ENCODE peak calls at places on chromosome 16, in seven cellular contexts. N, F, P, J, O, Y and E are unnamed samples.

GRCh38 chr16:50313596-50314483 is 47.5 kb downstream of the ADCY7 start:
- DNase-seq in F (no peak), N (no peak), O (peak; percentile 79), J (no peak), Y (no peak), P (peak; percentile 49), E (no peak)

GRCh38 chr16:49520684-49521083 is 147.1 kb downstream of the C16orf78 start:
- DNase-seq in N (no peak), O (no peak), Y (no peak), F (no peak), P (no peak), J (no peak), E (no peak)

GRCh38 chr16:23950898-23951297 is 115.1 kb downstream of the PRKCB start:
- DNase-seq in J (no peak), O (no peak), P (no peak), Y (no peak), N (no peak), F (no peak), E (no peak)

GRCh38 chr16:14013571-14014283 is 57.4 kb upstream of the MRTFB start:
- DNase-seq in P (no peak), F (peak; percentile 90), J (peak; percentile 42), N (no peak), O (no peak), Y (peak; percentile 45), E (no peak)

GRCh38 chr16:82157836-82158235 is 12.2 kb downstream of the MPHOSPH6 start:
- DNase-seq in F (no peak), Y (no peak), N (no peak), O (no peak), P (no peak), J (no peak), E (no peak)

GRCh38 chr16:78100162-78100467 is 661 bp downstream of the WWOX start:
- DNase-seq in P (no peak), Y (no peak), F (peak; percentile 4), N (no peak), J (no peak), O (no peak), E (no peak)

GRCh38 chr16:87856796-87857228 is 12.5 kb downstream of the SLC7A5 start:
- DNase-seq in J (no peak), P (no peak), F (peak; percentile 71), N (no peak), Y (no peak), O (peak; percentile 53), E (no peak)

GRCh38 chr16:89198417-89199240 is 1.7 kb downstream of the SLC22A31 start:
- DNase-seq in Y (no peak), F (no peak), N (no peak), J (no peak), O (no peak), P (no peak), E (no peak)

GRCh38 chr16:4833584-4833983 is 13.5 kb downstream of the GLYR1 start:
- DNase-seq in N (no peak), J (no peak), Y (no peak), F (no peak), P (no peak), O (no peak), E (no peak)

GRCh38 chr16:83549836-83550569 is 257.8 kb upstream of the HSBP1 start:
- DNase-seq in O (no peak), P (no peak), Y (no peak), N (no peak), F (no peak), J (no peak), E (no peak)

GRCh38 chr16:89099905-89100304 is 6.3 kb downstream of the ACSF3 start:
- DNase-seq in N (no peak), J (no peak), F (no peak), Y (no peak), P (no peak), O (no peak), E (no peak)

GRCh38 chr16:86018487-86018886 is 119.5 kb downstream of the IRF8 start:
- DNase-seq in O (peak; percentile 43), Y (no peak), J (no peak), N (no peak), F (no peak), P (no peak), E (no peak)

GRCh38 chr16:30761427-30761927 is 385 bp downstream of the CFAP119 start:
- DNase-seq in N (no peak), Y (peak; percentile 61), F (no peak), J (no peak), O (peak; percentile 46), P (peak; percentile 21), E (peak; percentile 34)

GRCh38 chr16:10980811-10981210 is 36.4 kb downstream of the CLEC16A start:
- DNase-seq in N (no peak), O (no peak), P (no peak), J (no peak), F (no peak), Y (no peak), E (no peak)

GRCh38 chr16:66996324-66996982 is 8.1 kb downstream of the CES4A start:
- DNase-seq in O (peak; percentile 66), F (peak; percentile 42), N (no peak), J (no peak), Y (no peak), P (no peak), E (no peak)

GRCh38 chr16:459761-460160 is 34.3 kb downstream of the RAB11FIP3 start:
- DNase-seq in O (no peak), Y (no peak), N (no peak), F (no peak), P (no peak), J (no peak), E (no peak)

GRCh38 chr16:70476272-70477020 is 22.1 kb downstream of the FCSK start:
- DNase-seq in N (peak; percentile 99), F (no peak), Y (no peak), P (no peak), O (peak; percentile 46), J (no peak), E (no peak)

GRCh38 chr16:8736123-8736680 is 61.2 kb downstream of the TMEM186 start:
- DNase-seq in P (no peak), N (no peak), O (no peak), F (no peak), Y (no peak), J (no peak), E (no peak)

GRCh38 chr16:68696514-68696913 is 40.6 kb upstream of the CDH1 start:
- DNase-seq in N (no peak), P (no peak), F (no peak), O (no peak), Y (peak; percentile 42), J (no peak), E (no peak)

GRCh38 chr16:70269471-70269870 is 17.7 kb upstream of the EXOSC6 start:
- DNase-seq in F (no peak), Y (no peak), O (no peak), J (no peak), N (no peak), P (no peak), E (no peak)

GRCh38 chr16:21205303-21205702 is 6.1 kb downstream of the ZP2 start:
- DNase-seq in Y (no peak), O (no peak), N (no peak), J (no peak), F (no peak), P (no peak), E (no peak)

GRCh38 chr16:67727521-67728485 is 8.7 kb upstream of the GFOD2 start:
- DNase-seq in N (no peak), P (no peak), F (no peak), O (no peak), J (no peak), Y (no peak), E (no peak)

GRCh38 chr16:30874821-30875717 is 18.8 kb downstream of the BCL7C start:
- DNase-seq in Y (peak; percentile 97), J (peak; percentile 81), P (peak; percentile 86), N (peak; percentile 75), F (peak; percentile 93), O (peak; percentile 93), E (peak; percentile 81)

GRCh38 chr16:1430759-1431496 is at the start of gene PERCC1:
- DNase-seq in N (no peak), P (no peak), Y (peak; percentile 79), J (no peak), F (no peak), O (no peak), E (peak; percentile 65)

GRCh38 chr16:2708290-2708639 is 11.8 kb downstream of the PRSS27 start:
- DNase-seq in N (no peak), F (no peak), O (no peak), Y (no peak), J (no peak), P (no peak), E (no peak)

GRCh38 chr16:70512456-70512855 is 10.9 kb downstream of the COG4 start:
- DNase-seq in O (peak; percentile 23), J (no peak), Y (no peak), N (no peak), F (peak; percentile 33), P (no peak), E (no peak)